ENCODE peak calls at places on chromosomes 16 and 17, in seven cellular contexts. V, Y, K, G, T, R and E are unnamed samples.

GRCh38 chr17:78925234-78925633 is at the start of gene TIMP2:
- DNase-seq in Y (peak; percentile 94), G (peak; percentile 86), K (peak; percentile 81), T (peak; percentile 83), R (peak; percentile 39), V (peak; percentile 52), E (peak; percentile 59)

GRCh38 chr16:72371307-72372081 is 199.5 kb upstream of the PMFBP1 start:
- DNase-seq in G (no peak), T (no peak), Y (no peak), V (no peak), R (no peak), K (peak; percentile 56), E (no peak)

GRCh38 chr17:206941-207560 is 25.6 kb upstream of the DOC2B start:
- DNase-seq in T (no peak), G (peak; percentile 22), V (no peak), Y (no peak), K (no peak), R (no peak), E (no peak)

GRCh38 chr17:64024781-64025731 is 4.6 kb upstream of the ICAM2 start:
- DNase-seq in G (no peak), V (no peak), K (no peak), R (peak; percentile 30), T (no peak), Y (no peak), E (no peak)

GRCh38 chr17:26962255-26963162 is 331.4 kb upstream of the WSB1 start:
- DNase-seq in Y (no peak), V (peak; percentile 3), K (no peak), R (no peak), G (no peak), T (no peak), E (no peak)

GRCh38 chr16:85446846-85447656 is 166.1 kb upstream of the GSE1 start:
- DNase-seq in Y (no peak), T (no peak), G (no peak), K (no peak), R (no peak), V (peak; percentile 91), E (no peak)

GRCh38 chr16:72924918-72925630 is 122.9 kb downstream of the ZFHX3 start:
- DNase-seq in G (no peak), Y (no peak), V (no peak), R (no peak), T (no peak), K (no peak), E (no peak)

GRCh38 chr17:42067371-42068180 is 17.2 kb upstream of the C17orf113 start:
- DNase-seq in T (peak; percentile 66), G (peak; percentile 76), Y (peak; percentile 82), K (peak; percentile 63), V (peak; percentile 72), R (peak; percentile 39), E (peak; percentile 58)

GRCh38 chr16:29644973-29645698 is 17.9 kb upstream of the SPN start:
- DNase-seq in K (no peak), R (no peak), T (no peak), V (no peak), Y (no peak), G (no peak), E (no peak)
- H3K4me3 ChIP-seq in K (no peak overlapping the region), R (no peak overlapping the region), T (no peak overlapping the region), V (no peak overlapping the region), Y (no peak overlapping the region), G (no peak overlapping the region), E (no peak overlapping the region)

GRCh38 chr17:66431080-66431795 is 128.8 kb downstream of the PRKCA start:
- DNase-seq in T (no peak), Y (no peak), R (no peak), G (no peak), V (no peak), K (no peak), E (no peak)
- H3K4me3 ChIP-seq in T (no peak overlapping the region), Y (no peak overlapping the region), R (no peak overlapping the region), G (no peak overlapping the region), V (no peak overlapping the region), K (no peak overlapping the region), E (no peak overlapping the region)

GRCh38 chr16:52546291-52546941 is 527 bp downstream of the TOX3 start:
- DNase-seq in V (no peak), G (peak; percentile 66), R (no peak), K (no peak), T (no peak), Y (no peak), E (no peak)
- H3K4me3 ChIP-seq in V (no peak overlapping the region), G (peak overlapping the region; percentile 95), R (no peak overlapping the region), K (peak overlapping the region; percentile 90), T (peak overlapping the region; percentile 45), Y (peak overlapping the region; percentile 39), E (no peak overlapping the region)

DNA sequence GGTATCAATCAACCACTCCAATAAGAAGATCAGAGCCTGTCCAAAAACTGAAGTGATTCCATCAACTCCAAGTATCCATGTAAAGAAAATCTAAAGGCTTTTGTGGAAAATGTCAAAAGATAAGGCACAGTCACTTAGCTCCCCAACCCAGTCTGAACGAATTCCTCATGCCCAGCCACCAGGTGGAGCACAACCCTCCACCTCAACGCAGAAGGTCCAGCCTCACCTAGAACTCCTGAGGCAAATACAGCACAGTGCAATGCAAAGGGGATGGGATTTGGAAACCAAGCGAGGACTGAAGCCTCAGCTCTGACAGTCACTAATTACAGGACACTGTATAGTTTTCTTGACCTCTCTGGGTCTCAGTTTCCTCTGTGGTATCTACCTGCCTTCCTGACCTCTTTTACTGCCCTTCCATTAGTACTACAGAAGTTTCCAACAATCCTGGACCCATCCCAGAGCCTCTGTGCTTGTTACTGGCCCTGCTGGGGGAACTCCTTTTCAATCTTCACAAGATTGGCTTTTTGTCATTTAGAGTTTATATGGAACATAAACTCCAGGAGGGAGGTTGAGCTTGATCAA is 2.0 kb downstream of the NCBP3 start:
- DNase-seq in K (no peak), R (no peak), G (peak; percentile 66), T (no peak), Y (no peak), V (peak; percentile 72), E (peak; percentile 42)
- H3K4me3 ChIP-seq in K (no peak overlapping the region), R (no peak overlapping the region), G (no peak overlapping the region), T (no peak overlapping the region), Y (no peak overlapping the region), V (no peak overlapping the region), E (no peak overlapping the region)

DNA sequence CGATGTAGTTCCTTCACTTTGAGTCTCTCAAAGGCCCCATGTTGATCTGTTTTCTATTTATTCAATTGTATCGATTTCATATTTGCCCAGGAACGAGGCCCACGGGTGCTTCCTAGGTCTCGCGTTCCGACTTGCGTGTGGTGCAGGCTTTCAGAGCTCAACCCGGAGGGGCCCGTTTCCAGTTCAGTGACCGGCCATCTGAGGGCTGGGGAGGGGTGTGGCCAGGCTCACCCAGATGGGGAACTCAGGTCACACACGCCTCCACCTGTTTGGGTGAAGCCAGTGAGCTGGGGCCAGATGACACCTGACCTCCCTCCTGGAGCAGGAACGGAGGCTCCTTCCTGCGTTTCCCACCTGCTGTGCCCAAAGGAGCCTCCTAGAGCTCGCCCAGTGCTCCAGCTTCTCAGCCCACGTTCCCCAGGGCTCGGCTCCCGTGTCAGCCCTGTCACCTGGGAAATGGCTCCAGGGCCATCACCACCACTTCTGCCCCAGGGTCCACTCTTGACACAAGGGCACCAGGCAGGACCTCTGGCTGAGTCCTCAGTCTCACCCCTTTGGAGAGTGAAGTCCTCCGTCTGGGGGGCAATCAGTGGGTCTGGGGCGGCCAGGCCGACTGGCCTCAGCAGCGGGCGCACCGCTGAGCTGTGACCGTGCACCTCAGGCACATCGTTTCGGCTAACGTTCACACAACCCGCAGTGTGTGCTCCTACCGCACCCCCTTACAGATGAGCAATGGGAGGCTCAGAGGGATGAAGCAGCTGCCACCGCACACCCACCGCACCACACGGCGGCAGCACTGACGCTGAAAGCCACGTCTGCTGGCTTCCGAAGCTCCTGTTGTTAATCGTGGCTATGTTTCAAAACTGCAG is 18.0 kb downstream of the FOXF1 start:
- DNase-seq in T (no peak), V (no peak), Y (peak; percentile 36), K (no peak), R (no peak), G (no peak), E (no peak)
- H3K4me3 ChIP-seq in T (no peak overlapping the region), V (no peak overlapping the region), Y (no peak overlapping the region), K (no peak overlapping the region), R (no peak overlapping the region), G (no peak overlapping the region), E (no peak overlapping the region)

GRCh38 chr17:2777242-2777867 is 18.9 kb upstream of the RAP1GAP2 start:
- DNase-seq in T (no peak), Y (no peak), G (no peak), R (no peak), K (no peak), V (no peak), E (no peak)

GRCh38 chr17:2779545-2779944 is 16.7 kb upstream of the RAP1GAP2 start:
- DNase-seq in Y (no peak), V (no peak), K (no peak), T (no peak), G (no peak), R (no peak), E (no peak)

GRCh38 chr17:2778489-2778888 is 17.7 kb upstream of the RAP1GAP2 start:
- DNase-seq in R (no peak), V (no peak), Y (no peak), T (no peak), G (no peak), K (no peak), E (no peak)

GRCh38 chr17:2780256-2780655 is 16.0 kb upstream of the RAP1GAP2 start:
- DNase-seq in Y (no peak), K (no peak), R (no peak), G (no peak), V (no peak), T (no peak), E (no peak)

DNA sequence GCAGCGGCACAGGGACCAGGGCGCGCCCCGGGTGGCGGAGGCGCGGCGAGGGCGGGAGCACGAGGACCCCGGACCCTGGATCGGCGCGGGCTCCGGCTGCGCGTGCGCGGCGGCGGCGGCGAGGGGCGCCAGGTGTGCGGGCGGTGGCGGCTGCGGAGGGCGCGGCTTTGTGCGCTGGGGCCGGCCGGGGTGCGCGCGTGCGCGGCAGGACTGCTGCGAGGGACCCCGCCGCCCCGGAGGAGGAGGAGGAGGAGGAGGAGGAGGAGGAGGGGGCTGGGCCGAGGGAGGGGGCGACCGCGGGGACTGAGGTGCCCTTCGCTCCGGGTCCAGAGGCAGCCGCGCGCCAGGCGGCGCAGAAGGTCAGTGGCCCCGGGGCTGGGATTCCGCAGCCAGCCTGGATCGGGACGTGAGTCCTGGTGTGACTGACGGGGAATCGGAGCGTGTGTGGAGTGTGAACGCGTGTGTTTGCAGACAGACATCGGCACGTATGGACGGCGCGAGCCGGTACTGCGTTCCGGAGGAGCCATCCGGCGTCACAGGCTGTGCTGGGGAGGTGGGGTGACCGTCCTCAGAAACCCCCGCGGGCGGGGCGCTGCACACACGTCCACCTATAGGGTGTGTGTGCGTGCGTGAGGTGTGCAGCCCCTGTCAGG is 19.5 kb upstream of the RAP1GAP2 start:
- DNase-seq in R (no peak), T (no peak), K (peak; percentile 65), G (peak; percentile 78), V (no peak), Y (no peak), E (no peak)
- H3K4me3 ChIP-seq in R (peak overlapping the region; percentile 45), T (no peak overlapping the region), K (peak overlapping the region; percentile 47), G (peak overlapping the region; percentile 40), V (no peak overlapping the region), Y (no peak overlapping the region), E (peak overlapping the region; percentile 30)

DNA sequence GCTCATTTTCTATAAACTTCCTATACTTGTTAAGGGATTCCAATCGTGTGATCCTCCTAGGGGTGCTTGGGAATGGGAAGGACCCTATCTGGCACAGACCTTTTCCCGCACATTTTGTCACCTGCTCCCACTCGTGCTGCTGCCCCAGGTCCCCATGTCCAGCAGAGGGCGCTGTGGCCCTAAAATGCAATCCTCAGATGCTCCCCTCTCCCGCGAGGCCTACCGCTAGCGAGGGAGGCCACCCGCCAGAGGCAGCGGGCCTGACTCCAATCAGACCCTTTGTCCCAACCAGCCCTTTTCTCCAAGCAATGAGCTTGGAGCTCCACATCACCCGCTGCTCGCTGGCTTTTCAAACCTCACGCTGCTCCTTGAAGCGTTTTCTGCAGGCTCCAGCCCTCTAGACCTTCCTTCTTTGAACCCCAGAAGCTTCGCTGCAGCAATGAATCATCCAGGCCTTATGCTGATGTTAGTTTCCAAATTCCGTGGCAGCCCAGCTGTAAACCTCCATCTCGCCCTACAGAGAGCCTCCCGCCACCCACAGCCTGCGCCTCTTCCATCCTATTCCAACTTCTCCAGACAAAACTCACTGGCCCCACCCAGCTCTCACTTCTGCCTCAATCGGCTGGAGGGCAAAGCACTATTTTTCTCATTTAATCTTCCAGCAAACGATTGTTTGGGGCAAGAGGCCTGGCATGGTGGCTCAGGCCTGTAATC is 23.6 kb upstream of the FZD2 start:
- DNase-seq in G (peak; percentile 90), Y (peak; percentile 92), R (peak; percentile 59), K (peak; percentile 94), T (peak; percentile 92), V (peak; percentile 90), E (peak; percentile 55)
- H3K4me3 ChIP-seq in G (no peak overlapping the region), Y (no peak overlapping the region), R (no peak overlapping the region), K (peak overlapping the region; percentile 33), T (peak overlapping the region; percentile 28), V (no peak overlapping the region), E (no peak overlapping the region)